ENCODE peak calls at places on chromosomes 13 and 19, in nine cellular contexts. One of them, this sample, is unnamed.

GRCh38 chr19:23183251-23183650 is 66.4 kb downstream of the ZNF730 start:
- DNase-seq in fibroblast of mammary gland: no peak
- DNase-seq in IMR-90: no peak
- DNase-seq in ovary: no peak
- DNase-seq in fibroblast of lung: no peak
- DNase-seq in stomach: no peak
- DNase-seq in AG10803: no peak
- DNase-seq in spleen: no peak
- DNase-seq in astrocyte: no peak
- DNase-seq in this sample: no peak

GRCh38 chr19:9849786-9850185 is 14.7 kb downstream of the PIN1 start:
- DNase-seq in fibroblast of mammary gland: no peak
- DNase-seq in IMR-90: no peak
- DNase-seq in ovary: no peak
- DNase-seq in fibroblast of lung: no peak
- DNase-seq in stomach: no peak
- DNase-seq in AG10803: no peak
- DNase-seq in spleen: no peak
- DNase-seq in astrocyte: no peak
- DNase-seq in this sample: no peak

GRCh38 chr13:29474991-29475390 is 120.5 kb downstream of the SLC7A1 start:
- DNase-seq in fibroblast of mammary gland: peak
- DNase-seq in IMR-90: peak
- DNase-seq in ovary: no peak
- DNase-seq in fibroblast of lung: peak
- DNase-seq in stomach: no peak
- DNase-seq in AG10803: peak
- DNase-seq in spleen: no peak
- DNase-seq in astrocyte: peak
- DNase-seq in this sample: peak

GRCh38 chr13:20988033-20988908 is 73.1 kb downstream of the LATS2 start:
- DNase-seq in fibroblast of mammary gland: no peak
- DNase-seq in IMR-90: no peak
- DNase-seq in ovary: no peak
- DNase-seq in fibroblast of lung: no peak
- DNase-seq in stomach: no peak
- DNase-seq in AG10803: no peak
- DNase-seq in spleen: peak
- DNase-seq in astrocyte: no peak
- DNase-seq in this sample: no peak

GRCh38 chr19:19558636-19559035 is 20.6 kb downstream of the CILP2 start:
- DNase-seq in fibroblast of mammary gland: no peak
- DNase-seq in IMR-90: no peak
- DNase-seq in ovary: no peak
- DNase-seq in fibroblast of lung: no peak
- DNase-seq in stomach: no peak
- DNase-seq in AG10803: no peak
- DNase-seq in spleen: no peak
- DNase-seq in astrocyte: no peak
- DNase-seq in this sample: no peak

GRCh38 chr13:74556002-74556551 is 421.9 kb upstream of the KLF12 start:
- DNase-seq in fibroblast of mammary gland: no peak
- DNase-seq in IMR-90: no peak
- DNase-seq in ovary: no peak
- DNase-seq in fibroblast of lung: no peak
- DNase-seq in stomach: no peak
- DNase-seq in AG10803: no peak
- DNase-seq in spleen: no peak
- DNase-seq in astrocyte: no peak
- DNase-seq in this sample: no peak

GRCh38 chr13:39036212-39036611 is 1.7 kb downstream of the PROSER1 start:
- DNase-seq in fibroblast of mammary gland: no peak
- DNase-seq in IMR-90: peak
- DNase-seq in ovary: no peak
- DNase-seq in fibroblast of lung: peak
- DNase-seq in stomach: no peak
- DNase-seq in AG10803: peak
- DNase-seq in spleen: no peak
- DNase-seq in astrocyte: peak
- DNase-seq in this sample: peak

GRCh38 chr13:22076658-22077057 is 405.8 kb downstream of the FGF9 start:
- DNase-seq in fibroblast of mammary gland: no peak
- DNase-seq in IMR-90: no peak
- DNase-seq in ovary: no peak
- DNase-seq in fibroblast of lung: no peak
- DNase-seq in stomach: no peak
- DNase-seq in AG10803: no peak
- DNase-seq in spleen: no peak
- DNase-seq in astrocyte: no peak
- DNase-seq in this sample: no peak

GRCh38 chr19:2097330-2098327 is 914 bp downstream of the IZUMO4 start:
- DNase-seq in fibroblast of mammary gland: no peak
- DNase-seq in IMR-90: no peak
- DNase-seq in ovary: peak
- DNase-seq in fibroblast of lung: no peak
- DNase-seq in stomach: no peak
- DNase-seq in AG10803: no peak
- DNase-seq in spleen: peak
- DNase-seq in astrocyte: no peak
- DNase-seq in this sample: no peak

GRCh38 chr13:104105418-104106355 is 1039.5 kb upstream of the SLC10A2 start:
- DNase-seq in fibroblast of mammary gland: no peak
- DNase-seq in IMR-90: no peak
- DNase-seq in ovary: no peak
- DNase-seq in fibroblast of lung: peak
- DNase-seq in stomach: no peak
- DNase-seq in AG10803: no peak
- DNase-seq in spleen: no peak
- DNase-seq in astrocyte: no peak
- DNase-seq in this sample: no peak

GRCh38 chr19:8638078-8638619 is 7.7 kb downstream of the NFILZ start:
- DNase-seq in fibroblast of mammary gland: no peak
- DNase-seq in IMR-90: peak
- DNase-seq in ovary: no peak
- DNase-seq in fibroblast of lung: peak
- DNase-seq in stomach: peak
- DNase-seq in AG10803: peak
- DNase-seq in spleen: peak
- DNase-seq in astrocyte: peak
- DNase-seq in this sample: peak

GRCh38 chr19:21505459-21506393 is at the start of gene ZNF429:
- DNase-seq in fibroblast of mammary gland: peak
- DNase-seq in IMR-90: peak
- DNase-seq in ovary: peak
- DNase-seq in fibroblast of lung: peak
- DNase-seq in stomach: peak
- DNase-seq in AG10803: peak
- DNase-seq in spleen: peak
- DNase-seq in astrocyte: peak
- DNase-seq in this sample: peak

DNA sequence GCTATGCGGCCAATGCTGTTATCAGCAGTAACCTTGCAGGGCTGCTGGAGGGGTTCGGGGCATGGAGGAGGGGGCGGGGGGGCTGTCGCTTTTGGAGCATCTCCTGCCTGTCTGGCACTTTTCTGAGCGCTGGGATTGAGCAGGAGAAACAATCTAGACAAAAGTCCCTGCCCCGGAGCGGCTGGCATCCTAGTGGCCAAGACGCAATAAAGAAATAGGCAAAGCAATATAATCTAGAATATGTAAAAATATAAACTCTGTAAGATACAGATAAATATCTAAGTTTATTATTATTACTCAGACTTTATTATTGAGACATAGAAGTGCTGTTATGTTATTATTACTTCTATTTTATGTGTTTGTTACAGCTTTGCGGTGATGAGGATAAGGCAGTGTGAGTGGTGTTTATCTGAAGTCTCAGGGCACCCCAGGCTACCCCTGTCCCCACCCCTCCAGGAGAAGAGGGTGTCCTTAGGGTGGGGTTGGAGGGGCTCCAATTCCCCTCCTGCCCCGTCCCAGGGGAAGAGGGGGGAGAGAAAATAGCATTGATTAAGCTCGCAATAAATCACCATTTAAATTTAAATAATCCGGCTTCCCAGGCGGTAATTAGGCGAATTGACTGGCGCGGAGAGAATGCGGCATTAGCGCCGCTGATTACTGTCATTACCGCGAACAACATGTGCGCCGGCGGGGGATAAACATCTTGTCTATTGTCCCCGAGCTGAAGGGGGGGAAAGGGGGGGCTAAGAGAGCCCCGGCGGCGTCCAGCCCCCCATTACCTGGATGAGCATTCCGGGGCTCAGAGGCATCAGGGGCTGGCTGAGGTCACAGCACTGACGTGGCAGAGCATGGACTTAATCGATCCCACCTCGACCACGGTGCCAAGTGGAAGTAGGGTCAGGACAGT is 3.2 kb downstream of the NPAS1 start:
- DNase-seq in fibroblast of mammary gland: no peak
- DNase-seq in IMR-90: no peak
- DNase-seq in ovary: no peak
- DNase-seq in fibroblast of lung: no peak
- DNase-seq in stomach: no peak
- DNase-seq in AG10803: no peak
- DNase-seq in spleen: peak
- DNase-seq in astrocyte: no peak
- DNase-seq in this sample: no peak
- TF ChIP-seq CTCF in fibroblast of mammary gland: no peak
- TF ChIP-seq CTCF in IMR-90: no peak
- TF ChIP-seq CTCF in ovary: no peak
- TF ChIP-seq CTCF in fibroblast of lung: no peak
- TF ChIP-seq CTCF in stomach: no peak
- TF ChIP-seq CTCF in AG10803: no peak
- TF ChIP-seq CTCF in spleen: no peak
- TF ChIP-seq CTCF in astrocyte: no peak
- TF ChIP-seq CTCF in this sample: no peak

DNA sequence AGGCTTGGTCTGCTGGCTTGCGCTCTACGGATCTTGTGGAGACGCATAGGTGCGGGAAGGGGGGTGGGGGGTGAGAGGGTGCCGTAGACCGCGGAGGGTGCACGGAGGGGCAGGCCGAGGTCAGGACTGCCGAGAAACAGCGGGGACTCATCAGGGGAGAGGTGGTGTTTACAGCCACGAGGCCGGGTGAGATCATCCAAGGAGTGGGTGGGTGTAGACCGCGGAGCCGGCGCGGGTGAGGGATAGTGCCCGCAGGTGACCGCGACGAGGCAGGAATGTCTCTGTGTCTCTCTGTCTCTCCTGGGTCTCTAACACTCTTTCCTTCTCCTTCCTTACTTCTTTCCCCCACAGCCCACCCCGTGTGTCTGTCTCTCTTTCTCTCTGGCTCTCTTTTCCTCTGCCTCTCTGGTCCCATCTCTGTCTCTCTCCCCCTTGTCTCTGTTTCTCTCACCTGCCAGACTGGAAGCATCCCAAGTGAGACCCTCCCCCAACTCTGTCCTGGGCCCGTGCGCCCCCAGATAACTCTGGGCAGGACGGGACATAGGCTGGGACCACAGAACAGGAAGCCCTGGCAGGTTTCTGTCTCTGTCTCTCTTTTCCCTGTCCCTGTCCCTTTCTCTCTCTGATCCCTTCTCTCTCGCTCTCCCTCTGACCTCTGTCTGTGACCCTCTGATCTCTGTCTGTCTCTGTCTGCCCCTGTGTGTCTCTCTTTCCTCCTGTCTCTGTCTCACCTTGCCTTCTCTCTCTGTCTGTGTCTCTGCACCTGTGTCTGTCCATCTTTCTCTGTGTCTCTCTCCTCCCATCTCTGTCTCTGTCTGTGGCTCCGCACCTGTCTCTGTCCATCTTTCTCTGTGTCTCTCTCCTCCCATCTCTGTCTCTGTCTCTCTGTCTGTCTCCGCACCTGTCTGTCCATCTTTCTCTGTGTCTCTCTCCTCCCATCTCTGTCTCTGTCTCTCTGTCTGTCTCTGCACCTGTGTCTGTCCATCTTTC is 1.8 kb upstream of the KLK4 start:
- DNase-seq in fibroblast of mammary gland: no peak
- DNase-seq in IMR-90: no peak
- DNase-seq in ovary: no peak
- DNase-seq in fibroblast of lung: no peak
- DNase-seq in stomach: no peak
- DNase-seq in AG10803: no peak
- DNase-seq in spleen: no peak
- DNase-seq in astrocyte: no peak
- DNase-seq in this sample: no peak
- H3K4me3 ChIP-seq in fibroblast of mammary gland: no peak
- H3K4me3 ChIP-seq in IMR-90: no peak
- H3K4me3 ChIP-seq in ovary: no peak
- H3K4me3 ChIP-seq in fibroblast of lung: no peak
- H3K4me3 ChIP-seq in stomach: no peak
- H3K4me3 ChIP-seq in AG10803: no peak
- H3K4me3 ChIP-seq in spleen: no peak
- H3K4me3 ChIP-seq in astrocyte: no peak
- H3K4me3 ChIP-seq in this sample: no peak

GRCh38 chr13:19864339-19865309 is 1.2 kb upstream of the ZMYM5 start:
- DNase-seq in fibroblast of mammary gland: peak
- DNase-seq in IMR-90: peak
- DNase-seq in ovary: peak
- DNase-seq in fibroblast of lung: peak
- DNase-seq in stomach: peak
- DNase-seq in AG10803: peak
- DNase-seq in spleen: peak
- DNase-seq in astrocyte: peak
- DNase-seq in this sample: peak

GRCh38 chr13:19861762-19862161 is 1.7 kb downstream of the ZMYM5 start:
- DNase-seq in fibroblast of mammary gland: no peak
- DNase-seq in IMR-90: no peak
- DNase-seq in ovary: no peak
- DNase-seq in fibroblast of lung: no peak
- DNase-seq in stomach: no peak
- DNase-seq in AG10803: no peak
- DNase-seq in spleen: no peak
- DNase-seq in astrocyte: no peak
- DNase-seq in this sample: no peak

GRCh38 chr13:19864018-19864338 is 529 bp upstream of the ZMYM5 start:
- DNase-seq in fibroblast of mammary gland: peak
- DNase-seq in IMR-90: no peak
- DNase-seq in ovary: peak
- DNase-seq in fibroblast of lung: peak
- DNase-seq in stomach: peak
- DNase-seq in AG10803: peak
- DNase-seq in spleen: no peak
- DNase-seq in astrocyte: peak
- DNase-seq in this sample: peak

GRCh38 chr13:19862511-19863313 is 737 bp downstream of the ZMYM5 start:
- DNase-seq in fibroblast of mammary gland: peak
- DNase-seq in IMR-90: peak
- DNase-seq in ovary: no peak
- DNase-seq in fibroblast of lung: peak
- DNase-seq in stomach: peak
- DNase-seq in AG10803: peak
- DNase-seq in spleen: peak
- DNase-seq in astrocyte: no peak
- DNase-seq in this sample: peak

GRCh38 chr13:19863323-19864017 is at the start of gene ZMYM5:
- DNase-seq in fibroblast of mammary gland: peak
- DNase-seq in IMR-90: peak
- DNase-seq in ovary: peak
- DNase-seq in fibroblast of lung: peak
- DNase-seq in stomach: peak
- DNase-seq in AG10803: peak
- DNase-seq in spleen: peak
- DNase-seq in astrocyte: peak
- DNase-seq in this sample: peak
- TF ChIP-seq CTCF in fibroblast of mammary gland: no peak
- TF ChIP-seq CTCF in IMR-90: no peak
- TF ChIP-seq CTCF in ovary: no peak
- TF ChIP-seq CTCF in fibroblast of lung: no peak
- TF ChIP-seq CTCF in stomach: no peak
- TF ChIP-seq CTCF in AG10803: no peak
- TF ChIP-seq CTCF in spleen: no peak
- TF ChIP-seq CTCF in astrocyte: no peak
- TF ChIP-seq CTCF in this sample: no peak

GRCh38 chr19:52039169-52039568 is 9.5 kb downstream of the ZNF432 start:
- DNase-seq in fibroblast of mammary gland: no peak
- DNase-seq in IMR-90: no peak
- DNase-seq in ovary: no peak
- DNase-seq in fibroblast of lung: no peak
- DNase-seq in stomach: no peak
- DNase-seq in AG10803: no peak
- DNase-seq in spleen: no peak
- DNase-seq in astrocyte: no peak
- DNase-seq in this sample: no peak
- H3K4me3 ChIP-seq in fibroblast of mammary gland: no peak
- H3K4me3 ChIP-seq in IMR-90: no peak
- H3K4me3 ChIP-seq in ovary: no peak
- H3K4me3 ChIP-seq in fibroblast of lung: no peak
- H3K4me3 ChIP-seq in stomach: no peak
- H3K4me3 ChIP-seq in AG10803: no peak
- H3K4me3 ChIP-seq in spleen: no peak
- H3K4me3 ChIP-seq in astrocyte: no peak
- H3K4me3 ChIP-seq in this sample: no peak